ENCODE peak calls at places on chromosome 5, in seven cellular contexts. S is vagina, G is BJ, X is heart right ventricle, J is aorta, P is NT2/D1, W is RWPE2. U is an unnamed sample. For H3K36me3, the result is how much of the 10 kb centered on the place peaks cover.

GRCh38 chr5:56356121-56356875 is 123.2 kb upstream of the ANKRD55 start:
- DNase-seq in G (no peak), P (no peak), S (no peak), X (no peak), J (no peak), W (no peak), U (no peak)

GRCh38 chr5:57896596-57896995 is 414.0 kb upstream of the ACTBL2 start:
- DNase-seq in X (no peak), P (no peak), W (no peak), J (no peak), S (no peak), G (no peak), U (no peak)

GRCh38 chr5:60842859-60843692 is 993 bp downstream of the ELOVL7 start:
- DNase-seq in S (no peak), P (no peak), W (no peak), X (no peak), G (no peak), J (no peak), U (peak)

GRCh38 chr5:119032653-119033052 is 38.2 kb upstream of the DMXL1 start:
- DNase-seq in X (no peak), J (no peak), G (no peak), P (no peak), W (no peak), S (no peak), U (no peak)

GRCh38 chr5:135955525-135955924 is 742 bp upstream of the LECT2 start:
- DNase-seq in W (no peak), G (no peak), P (no peak), S (no peak), X (no peak), J (no peak), U (no peak)

GRCh38 chr5:57595530-57596098 is 113.0 kb upstream of the ACTBL2 start:
- DNase-seq in G (no peak), P (no peak), X (no peak), J (no peak), W (no peak), S (no peak), U (no peak)

GRCh38 chr5:40556811-40557210 is 122.9 kb upstream of the PTGER4 start:
- DNase-seq in G (no peak), P (no peak), X (no peak), W (no peak), S (no peak), J (no peak), U (no peak)

GRCh38 chr5:167642779-167643517 is 648.5 kb upstream of the WWC1 start:
- DNase-seq in W (peak), X (no peak), P (no peak), G (peak), J (no peak), S (no peak), U (no peak)

GRCh38 chr5:149063017-149063687 is at the start of gene SH3TC2:
- DNase-seq in W (peak), S (no peak), G (no peak), J (no peak), X (peak), P (peak), U (peak)

GRCh38 chr5:79011219-79011836 is 26.2 kb upstream of the ARSB start:
- DNase-seq in S (no peak), J (no peak), X (no peak), P (no peak), W (no peak), G (no peak), U (no peak)

GRCh38 chr5:151215546-151215880 is 8.4 kb downstream of the CCDC69 start:
- DNase-seq in S (no peak), W (no peak), G (no peak), P (no peak), J (no peak), X (no peak), U (no peak)
- H3K4me3 ChIP-seq in S (no peak), W (no peak), G (no peak), P (no peak), J (no peak), X (no peak), U (no peak)

DNA sequence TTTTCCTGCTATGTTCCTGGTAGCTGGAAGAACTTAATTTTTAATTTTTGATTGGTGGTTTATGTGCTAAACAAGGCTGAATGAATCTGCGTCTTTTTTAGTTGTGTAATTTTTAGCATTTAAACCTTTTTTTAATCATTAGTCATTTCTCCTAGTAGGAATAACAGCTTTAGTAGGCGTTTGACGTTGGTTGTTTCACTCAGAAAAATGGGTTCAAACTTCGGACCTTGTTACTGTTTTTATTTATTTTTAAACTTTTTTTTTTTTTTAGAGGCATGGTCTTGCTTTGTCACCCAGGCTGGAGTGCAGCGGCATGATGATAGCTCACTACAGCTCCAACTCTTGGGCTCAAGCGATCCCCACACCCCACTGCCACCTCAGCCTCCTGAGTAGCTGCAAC is 12.9 kb downstream of the SFXN1 start:
- DNase-seq in P (no peak), W (no peak), X (no peak), S (no peak), G (no peak), J (no peak), U (no peak)
- H3K36me3 ChIP-seq in P (half or more), W (half or more), X (under half), S (under half), G (under half), J (under half), U (under half)

GRCh38 chr5:88824892-88825781 is 57.8 kb downstream of the MEF2C start:
- DNase-seq in W (no peak), S (no peak), J (no peak), G (peak), X (no peak), P (no peak), U (no peak)
- H3K4me3 ChIP-seq in W (no peak), S (no peak), J (peak), G (no peak), X (peak), P (no peak), U (no peak)

GRCh38 chr5:176394096-176394495 is 5.5 kb downstream of the HIGD2A start:
- DNase-seq in X (no peak), P (no peak), S (no peak), G (no peak), J (no peak), W (no peak), U (no peak)
- H3K36me3 ChIP-seq in X (under half), P (under half), S (half or more), G (under half), J (under half), W (half or more), U (under half)

GRCh38 chr5:19534751-19535150 is 453.2 kb downstream of the CDH18 start:
- DNase-seq in J (no peak), G (no peak), X (no peak), P (no peak), W (peak), S (no peak), U (no peak)

GRCh38 chr5:19531374-19531952 is 456.5 kb downstream of the CDH18 start:
- DNase-seq in G (no peak), J (no peak), X (no peak), W (peak), P (no peak), S (no peak), U (no peak)
- H3K4me3 ChIP-seq in G (no peak), J (no peak), X (no peak), W (no peak), P (no peak), S (no peak), U (no peak)

GRCh38 chr5:97986069-97986468 is 787.4 kb upstream of the RGMB start:
- DNase-seq in J (no peak), P (peak), S (no peak), G (peak), W (no peak), X (no peak), U (peak)
- H3K36me3 ChIP-seq in J (under half), P (under half), S (under half), G (under half), W (under half), X (under half), U (under half)

U was measured in H7.